ENCODE peak calls at places on chromosomes 12 and 14, in four cellular contexts. D is neural crest cell; E is nephron progenitor cell; N is activated CD8-positive, alpha-beta T cell treated with anti-CD3 and anti-CD28 coated beads for 36 hours. K is an unnamed sample.

GRCh38 chr12:44616385-44616784 is 259.7 kb downstream of the NELL2 start:
- DNase-seq in D (no peak), E (no peak), N (no peak), K (no peak)

GRCh38 chr14:100294213-100294962 is 11.9 kb downstream of the SLC25A29 start:
- DNase-seq in D (no peak), E (no peak), N (no peak), K (peak)

GRCh38 chr12:93776581-93777018 is 99.4 kb downstream of the CRADD start:
- DNase-seq in D (no peak), E (no peak), N (no peak), K (no peak)

GRCh38 chr12:124512667-124513296 is 54.6 kb downstream of the NCOR2 start:
- DNase-seq in D (peak), E (no peak), N (no peak), K (no peak)

GRCh38 chr14:103861413-103862392 is 14.3 kb upstream of the PPP1R13B start:
- DNase-seq in D (no peak), E (no peak), N (no peak), K (no peak)

GRCh38 chr14:26199599-26200370 is 398.0 kb downstream of the NOVA1 start:
- DNase-seq in D (no peak), E (no peak), N (no peak), K (no peak)

GRCh38 chr12:58090685-58091084 is 149.3 kb downstream of the ATP23 start:
- DNase-seq in D (no peak), E (no peak), N (no peak), K (no peak)

GRCh38 chr12:50924439-50925341 is 27.7 kb upstream of the HIGD1C start:
- DNase-seq in D (peak), E (peak), N (peak), K (peak)

GRCh38 chr12:73769337-73769736 is 768.3 kb upstream of the ATXN7L3B start:
- DNase-seq in D (no peak), E (no peak), N (no peak), K (no peak)

GRCh38 chr12:47885012-47885501 is 19.7 kb downstream of the VDR start:
- DNase-seq in D (no peak), E (no peak), N (peak), K (peak)

GRCh38 chr12:33588082-33588712 is 148.6 kb upstream of the SYT10 start:
- DNase-seq in D (no peak), E (no peak), N (no peak), K (peak)

GRCh38 chr14:103220982-103221641 is 97.9 kb downstream of the TNFAIP2 start:
- DNase-seq in D (no peak), E (no peak), N (no peak), K (no peak)

GRCh38 chr14:68922201-68922613 is 56.9 kb downstream of the ACTN1 start:
- DNase-seq in D (no peak), E (no peak), N (no peak), K (no peak)

GRCh38 chr14:26255213-26255612 is 342.6 kb downstream of the NOVA1 start:
- DNase-seq in D (no peak), E (no peak), N (no peak), K (no peak)

DNA sequence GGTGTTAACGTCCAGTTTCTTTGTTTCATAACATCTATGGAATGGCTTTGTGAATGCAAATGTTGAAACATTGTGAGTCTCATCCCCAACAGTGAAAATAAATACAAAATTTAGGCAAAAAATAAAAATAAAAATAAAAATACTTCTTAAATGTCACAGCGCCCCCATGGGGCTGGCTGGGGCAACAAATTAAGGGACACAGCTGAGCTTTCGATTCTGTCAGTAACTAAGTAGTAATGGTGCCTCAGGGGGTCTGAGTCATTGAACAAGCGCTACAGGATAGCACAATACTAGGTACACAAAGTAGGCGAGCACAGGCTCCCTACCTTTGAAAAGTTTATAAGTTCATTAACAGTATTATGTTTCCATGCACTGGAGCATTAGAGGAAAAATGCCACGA is 667.3 kb downstream of the DIO2 start:
- DNase-seq in D (no peak), E (no peak), N (peak), K (no peak)
- TF ChIP-seq CTCF in D (peak), E (peak), N (peak), K (no peak)

GRCh38 chr14:22836301-22837058 is at the start of gene MMP14:
- DNase-seq in D (peak), E (peak), N (no peak), K (no peak)
- TF ChIP-seq CTCF in D (peak), E (peak), N (no peak), K (no peak)

GRCh38 chr12:104455594-104456416 is 943 bp upstream of the CHST11 start:
- DNase-seq in D (no peak), E (no peak), N (peak), K (no peak)

GRCh38 chr12:104458645-104459555 is 2.2 kb downstream of the CHST11 start:
- DNase-seq in D (no peak), E (peak), N (peak), K (peak)

GRCh38 chr12:104456417-104456949 is at the start of gene CHST11:
- DNase-seq in D (peak), E (peak), N (peak), K (peak)

GRCh38 chr12:104457746-104458644 is 1.2 kb downstream of the CHST11 start:
- DNase-seq in D (peak), E (peak), N (peak), K (peak)

GRCh38 chr12:104456950-104457745 is 400 bp downstream of the CHST11 start:
- DNase-seq in D (peak), E (peak), N (peak), K (peak)
- TF ChIP-seq CTCF in D (peak), E (peak), N (peak), K (peak)

DNA sequence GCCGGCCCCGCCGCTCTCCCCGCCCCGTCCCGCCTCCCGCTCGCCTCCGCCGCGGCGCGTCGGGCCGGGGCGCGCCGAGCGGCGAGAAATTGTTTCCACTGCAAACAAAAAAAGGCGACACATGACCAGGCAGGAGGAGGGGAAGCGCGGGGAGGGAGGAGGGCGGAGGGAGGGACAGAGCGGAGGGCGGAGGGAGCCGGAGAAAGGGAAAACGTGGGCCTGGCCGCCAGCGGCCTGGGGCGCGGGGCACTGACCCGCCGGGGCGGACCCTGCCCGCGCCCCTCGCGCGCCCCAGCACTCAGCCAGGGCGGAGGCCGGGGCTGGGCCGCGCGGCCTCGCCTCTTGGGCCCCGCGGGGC is at the start of gene FOXN3:
- DNase-seq in D (peak), E (peak), N (peak), K (peak)
- TF ChIP-seq CTCF in D (no peak), E (no peak), N (no peak), K (no peak)

K was measured in GM20000.